ENCODE peak calls at places on chromosomes 13 and 19, in four cellular contexts. M is stomach, I is ovary, P is HCT116. Y is an unnamed sample.
A peak's percentile ranks its signal among the peaks of the same experiment; 100 is the strongest.

GRCh38 chr13:27329210-27329609 is 58.6 kb downstream of the RASL11A start:
- DNase-seq in M (no peak), I (no peak), P (no peak), Y (no peak)

GRCh38 chr19:43300876-43301765 is 31.8 kb upstream of the PSG9 start:
- DNase-seq in M (no peak), I (no peak), P (no peak), Y (no peak)

GRCh38 chr19:55283548-55284393 is at the start of gene BRSK1:
- DNase-seq in M (peak; percentile 35), I (no peak), P (peak; percentile 26), Y (peak; percentile 65)

GRCh38 chr13:59710416-59710815 is 453.3 kb downstream of the DIAPH3 start:
- DNase-seq in M (no peak), I (no peak), P (no peak), Y (no peak)

GRCh38 chr13:105377452-105377851 is 1158.0 kb downstream of the EFNB2 start:
- DNase-seq in M (no peak), I (no peak), P (no peak), Y (no peak)

GRCh38 chr13:40243982-40244381 is 422.5 kb downstream of the FOXO1 start:
- DNase-seq in M (no peak), I (no peak), P (no peak), Y (no peak)

GRCh38 chr13:113129921-113130750 is 7.5 kb downstream of the F10 start:
- DNase-seq in M (peak; percentile 21), I (peak; percentile 48), P (no peak), Y (peak; percentile 35)

GRCh38 chr19:20879501-20879900 is 43.5 kb upstream of the ZNF85 start:
- DNase-seq in M (no peak), I (no peak), P (no peak), Y (no peak)

GRCh38 chr13:96540656-96541055 is 450.7 kb downstream of the HS6ST3 start:
- DNase-seq in M (no peak), I (no peak), P (no peak), Y (no peak)

GRCh38 chr13:110525328-110526319 is 35.9 kb downstream of the RAB20 start:
- DNase-seq in M (no peak), I (peak; percentile 6), P (no peak), Y (peak; percentile 73)

GRCh38 chr13:37429976-37430375 is 168.6 kb downstream of the POSTN start:
- DNase-seq in M (no peak), I (no peak), P (no peak), Y (no peak)

GRCh38 chr13:45104294-45104693 is 16.0 kb upstream of the GTF2F2 start:
- DNase-seq in M (no peak), I (no peak), P (no peak), Y (no peak)

GRCh38 chr19:56263319-56263718 is 9.2 kb upstream of the EDDM13 start:
- DNase-seq in M (no peak), I (no peak), P (no peak), Y (no peak)

GRCh38 chr19:35247526-35248309 is 1.1 kb upstream of the LSR start:
- DNase-seq in M (peak; percentile 93), I (no peak), P (peak; percentile 95), Y (peak; percentile 94)

GRCh38 chr19:47230122-47230920 is 678 bp downstream of the BBC3 start:
- DNase-seq in M (peak; percentile 74), I (peak; percentile 61), P (no peak), Y (peak; percentile 77)

GRCh38 chr19:28242317-28242927 is 970.5 kb downstream of the UQCRFS1 start:
- DNase-seq in M (no peak), I (no peak), P (no peak), Y (no peak)

GRCh38 chr19:50762554-50762953 is 7.7 kb upstream of the GPR32 start:
- DNase-seq in M (no peak), I (no peak), P (no peak), Y (no peak)

GRCh38 chr13:105915451-105915850 is 620.0 kb downstream of the EFNB2 start:
- DNase-seq in M (no peak), I (no peak), P (no peak), Y (no peak)

GRCh38 chr13:34993470-34993869 is 51.4 kb downstream of the NBEA start:
- DNase-seq in M (no peak), I (no peak), P (no peak), Y (no peak)
- H3K27ac ChIP-seq in M (no peak overlapping the region), I (no peak overlapping the region), P (no peak overlapping the region), Y (no peak overlapping the region)

GRCh38 chr19:4358709-4359626 is 15.6 kb downstream of the MPND start:
- DNase-seq in M (no peak), I (no peak), P (no peak), Y (no peak)
- TF ChIP-seq POLR2A in M (no peak), I (no peak), P (no peak), Y (no peak)

DNA sequence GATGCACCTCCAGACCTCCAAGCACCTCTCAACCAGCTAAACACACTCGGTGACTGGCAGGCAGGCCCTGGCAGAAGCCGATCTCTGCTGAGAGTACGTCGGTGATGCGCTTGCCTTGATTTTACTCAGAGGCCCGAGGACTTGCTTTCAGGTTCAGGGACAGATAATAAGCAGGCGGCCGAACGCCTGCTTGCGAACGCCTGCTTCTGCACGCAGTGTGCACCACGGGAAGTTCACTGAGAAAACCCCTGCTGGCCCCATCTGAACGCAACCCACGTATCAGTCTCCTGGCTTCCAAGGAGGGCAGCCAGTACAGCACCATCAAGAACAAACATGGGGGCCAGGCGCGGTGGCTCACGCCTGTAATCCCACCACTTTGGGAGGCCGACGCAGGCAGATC is 108.0 kb downstream of the STK24 start:
- DNase-seq in M (no peak), I (no peak), P (no peak), Y (no peak)
- H3K4me1 ChIP-seq in M (peaks cover 52% of the 10 kb centered on the region), I (no peaks in the 10 kb centered on the region), P (peaks cover 3% of the 10 kb centered on the region), Y (no peaks in the 10 kb centered on the region)

GRCh38 chr13:32125221-32125621 is 93.6 kb downstream of the FRY start:
- DNase-seq in M (no peak), I (no peak), P (no peak), Y (no peak)
- H3K27ac ChIP-seq in M (peak overlapping the region; percentile 32), I (no peak overlapping the region), P (no peak overlapping the region), Y (no peak overlapping the region)